ENCODE peak calls at places on chromosomes 11 and 22, in ten cellular contexts. One of them, this sample, is unnamed.

GRCh38 chr22:25120761-25121212 is 78.9 kb upstream of the CRYBB3 start:
- DNase-seq in RPMI7951: no peak
- DNase-seq in activated T-cell treated with anti-CD3 and anti-CD28 coated beads, Interleukin-2, amount 50 U/mL, for 72 hours: no peak
- DNase-seq in HTR-8/SVneo: no peak
- DNase-seq in CD8-positive, alpha-beta T cell: no peak
- DNase-seq in A549: peak; percentile 35
- DNase-seq in HEK293T: no peak
- DNase-seq in T-helper 2 cell: no peak
- DNase-seq in cardiac fibroblast: no peak
- DNase-seq in NCI-H1092: no peak
- DNase-seq in this sample: peak; percentile 48

GRCh38 chr11:10908215-10908990 is 50.5 kb upstream of the ZBED5 start:
- DNase-seq in NCI-H1092: no peak
- DNase-seq in RPMI7951: peak; percentile 95
- DNase-seq in HTR-8/SVneo: peak; percentile 48
- DNase-seq in CD8-positive, alpha-beta T cell: no peak
- DNase-seq in T-helper 2 cell: no peak
- DNase-seq in A549: peak; percentile 35
- DNase-seq in HEK293T: no peak
- DNase-seq in cardiac fibroblast: peak; percentile 88
- DNase-seq in activated T-cell treated with anti-CD3 and anti-CD28 coated beads, Interleukin-2, amount 50 U/mL, for 72 hours: no peak
- DNase-seq in this sample: no peak

GRCh38 chr22:35312198-35313059 is 12.7 kb downstream of the TOM1 start:
- DNase-seq in CD8-positive, alpha-beta T cell: no peak
- DNase-seq in HEK293T: no peak
- DNase-seq in HTR-8/SVneo: no peak
- DNase-seq in cardiac fibroblast: peak; percentile 18
- DNase-seq in A549: no peak
- DNase-seq in T-helper 2 cell: no peak
- DNase-seq in RPMI7951: peak; percentile 56
- DNase-seq in NCI-H1092: no peak
- DNase-seq in activated T-cell treated with anti-CD3 and anti-CD28 coated beads, Interleukin-2, amount 50 U/mL, for 72 hours: peak; percentile 50
- DNase-seq in this sample: no peak

GRCh38 chr11:134270250-134270714 is 5.9 kb upstream of the GLB1L3 start:
- DNase-seq in A549: no peak
- DNase-seq in RPMI7951: peak; percentile 20
- DNase-seq in HEK293T: peak; percentile 28
- DNase-seq in NCI-H1092: peak; percentile 11
- DNase-seq in activated T-cell treated with anti-CD3 and anti-CD28 coated beads, Interleukin-2, amount 50 U/mL, for 72 hours: no peak
- DNase-seq in T-helper 2 cell: no peak
- DNase-seq in CD8-positive, alpha-beta T cell: no peak
- DNase-seq in cardiac fibroblast: no peak
- DNase-seq in HTR-8/SVneo: no peak
- DNase-seq in this sample: peak; percentile 33

GRCh38 chr11:37505406-37505805 is 907.4 kb upstream of the RAG2 start:
- DNase-seq in HTR-8/SVneo: no peak
- DNase-seq in NCI-H1092: no peak
- DNase-seq in cardiac fibroblast: no peak
- DNase-seq in A549: no peak
- DNase-seq in RPMI7951: no peak
- DNase-seq in HEK293T: no peak
- DNase-seq in T-helper 2 cell: no peak
- DNase-seq in activated T-cell treated with anti-CD3 and anti-CD28 coated beads, Interleukin-2, amount 50 U/mL, for 72 hours: no peak
- DNase-seq in CD8-positive, alpha-beta T cell: no peak
- DNase-seq in this sample: no peak

GRCh38 chr22:44461614-44462013 is 36.4 kb downstream of the RTL6 start:
- DNase-seq in T-helper 2 cell: no peak
- DNase-seq in HTR-8/SVneo: no peak
- DNase-seq in CD8-positive, alpha-beta T cell: no peak
- DNase-seq in cardiac fibroblast: no peak
- DNase-seq in HEK293T: no peak
- DNase-seq in NCI-H1092: no peak
- DNase-seq in A549: no peak
- DNase-seq in activated T-cell treated with anti-CD3 and anti-CD28 coated beads, Interleukin-2, amount 50 U/mL, for 72 hours: no peak
- DNase-seq in RPMI7951: no peak
- DNase-seq in this sample: no peak

GRCh38 chr11:126481303-126481680 is 125.8 kb downstream of the ST3GAL4 start:
- DNase-seq in activated T-cell treated with anti-CD3 and anti-CD28 coated beads, Interleukin-2, amount 50 U/mL, for 72 hours: no peak
- DNase-seq in NCI-H1092: no peak
- DNase-seq in CD8-positive, alpha-beta T cell: no peak
- DNase-seq in HEK293T: no peak
- DNase-seq in T-helper 2 cell: no peak
- DNase-seq in A549: no peak
- DNase-seq in HTR-8/SVneo: no peak
- DNase-seq in RPMI7951: no peak
- DNase-seq in cardiac fibroblast: no peak
- DNase-seq in this sample: no peak

GRCh38 chr11:11230802-11231562 is 122.1 kb downstream of the CSNK2A3 start:
- DNase-seq in T-helper 2 cell: no peak
- DNase-seq in activated T-cell treated with anti-CD3 and anti-CD28 coated beads, Interleukin-2, amount 50 U/mL, for 72 hours: peak; percentile 38
- DNase-seq in NCI-H1092: no peak
- DNase-seq in HTR-8/SVneo: no peak
- DNase-seq in CD8-positive, alpha-beta T cell: no peak
- DNase-seq in cardiac fibroblast: no peak
- DNase-seq in A549: peak; percentile 18
- DNase-seq in HEK293T: peak; percentile 63
- DNase-seq in RPMI7951: no peak
- DNase-seq in this sample: peak; percentile 49

GRCh38 chr11:21893468-21893867 is 299.4 kb upstream of the ANO5 start:
- DNase-seq in A549: no peak
- DNase-seq in HEK293T: no peak
- DNase-seq in HTR-8/SVneo: no peak
- DNase-seq in cardiac fibroblast: no peak
- DNase-seq in NCI-H1092: no peak
- DNase-seq in RPMI7951: no peak
- DNase-seq in activated T-cell treated with anti-CD3 and anti-CD28 coated beads, Interleukin-2, amount 50 U/mL, for 72 hours: no peak
- DNase-seq in CD8-positive, alpha-beta T cell: no peak
- DNase-seq in T-helper 2 cell: no peak
- DNase-seq in this sample: no peak

GRCh38 chr11:113179181-113179701 is 135.1 kb upstream of the TTC12 start:
- DNase-seq in NCI-H1092: no peak
- DNase-seq in cardiac fibroblast: no peak
- DNase-seq in HEK293T: peak; percentile 15
- DNase-seq in RPMI7951: no peak
- DNase-seq in T-helper 2 cell: no peak
- DNase-seq in CD8-positive, alpha-beta T cell: no peak
- DNase-seq in A549: no peak
- DNase-seq in activated T-cell treated with anti-CD3 and anti-CD28 coated beads, Interleukin-2, amount 50 U/mL, for 72 hours: no peak
- DNase-seq in HTR-8/SVneo: no peak
- DNase-seq in this sample: no peak

GRCh38 chr11:21177379-21177778 is 508.0 kb downstream of the NELL1 start:
- DNase-seq in CD8-positive, alpha-beta T cell: no peak
- DNase-seq in NCI-H1092: no peak
- DNase-seq in A549: no peak
- DNase-seq in RPMI7951: no peak
- DNase-seq in HEK293T: no peak
- DNase-seq in cardiac fibroblast: no peak
- DNase-seq in activated T-cell treated with anti-CD3 and anti-CD28 coated beads, Interleukin-2, amount 50 U/mL, for 72 hours: no peak
- DNase-seq in HTR-8/SVneo: no peak
- DNase-seq in T-helper 2 cell: no peak
- DNase-seq in this sample: no peak

GRCh38 chr11:134509381-134510068 is 97.5 kb upstream of the B3GAT1 start:
- DNase-seq in T-helper 2 cell: no peak
- DNase-seq in NCI-H1092: no peak
- DNase-seq in CD8-positive, alpha-beta T cell: no peak
- DNase-seq in HEK293T: no peak
- DNase-seq in A549: no peak
- DNase-seq in RPMI7951: no peak
- DNase-seq in HTR-8/SVneo: no peak
- DNase-seq in activated T-cell treated with anti-CD3 and anti-CD28 coated beads, Interleukin-2, amount 50 U/mL, for 72 hours: no peak
- DNase-seq in cardiac fibroblast: no peak
- DNase-seq in this sample: no peak

GRCh38 chr11:60952742-60953170 is 780 bp upstream of the SLC15A3 start:
- DNase-seq in cardiac fibroblast: no peak
- DNase-seq in CD8-positive, alpha-beta T cell: no peak
- DNase-seq in T-helper 2 cell: no peak
- DNase-seq in activated T-cell treated with anti-CD3 and anti-CD28 coated beads, Interleukin-2, amount 50 U/mL, for 72 hours: no peak
- DNase-seq in NCI-H1092: no peak
- DNase-seq in HTR-8/SVneo: no peak
- DNase-seq in A549: no peak
- DNase-seq in RPMI7951: no peak
- DNase-seq in HEK293T: no peak
- DNase-seq in this sample: no peak

GRCh38 chr11:121634889-121635288 is 182.1 kb upstream of the SORL1-AS1 start:
- DNase-seq in HEK293T: no peak
- DNase-seq in activated T-cell treated with anti-CD3 and anti-CD28 coated beads, Interleukin-2, amount 50 U/mL, for 72 hours: no peak
- DNase-seq in cardiac fibroblast: peak; percentile 84
- DNase-seq in CD8-positive, alpha-beta T cell: no peak
- DNase-seq in A549: no peak
- DNase-seq in T-helper 2 cell: no peak
- DNase-seq in NCI-H1092: no peak
- DNase-seq in HTR-8/SVneo: peak; percentile 29
- DNase-seq in RPMI7951: peak; percentile 87
- DNase-seq in this sample: no peak

GRCh38 chr11:116657842-116658825 is 114.7 kb downstream of the BUD13 start:
- DNase-seq in CD8-positive, alpha-beta T cell: no peak
- DNase-seq in RPMI7951: peak; percentile 7
- DNase-seq in activated T-cell treated with anti-CD3 and anti-CD28 coated beads, Interleukin-2, amount 50 U/mL, for 72 hours: no peak
- DNase-seq in A549: peak; percentile 30
- DNase-seq in HTR-8/SVneo: no peak
- DNase-seq in HEK293T: no peak
- DNase-seq in cardiac fibroblast: no peak
- DNase-seq in T-helper 2 cell: no peak
- DNase-seq in NCI-H1092: no peak
- DNase-seq in this sample: no peak

GRCh38 chr22:39530692-39531331 is 1.7 kb downstream of the RPS19BP1 start:
- DNase-seq in HTR-8/SVneo: no peak
- DNase-seq in CD8-positive, alpha-beta T cell: no peak
- DNase-seq in NCI-H1092: no peak
- DNase-seq in T-helper 2 cell: no peak
- DNase-seq in activated T-cell treated with anti-CD3 and anti-CD28 coated beads, Interleukin-2, amount 50 U/mL, for 72 hours: no peak
- DNase-seq in A549: no peak
- DNase-seq in cardiac fibroblast: peak; percentile 67
- DNase-seq in HEK293T: peak; percentile 46
- DNase-seq in RPMI7951: peak; percentile 24
- DNase-seq in this sample: no peak

GRCh38 chr11:32005786-32006406 is 85.0 kb upstream of the RCN1 start:
- DNase-seq in RPMI7951: peak; percentile 85
- DNase-seq in NCI-H1092: no peak
- DNase-seq in CD8-positive, alpha-beta T cell: no peak
- DNase-seq in cardiac fibroblast: no peak
- DNase-seq in T-helper 2 cell: no peak
- DNase-seq in activated T-cell treated with anti-CD3 and anti-CD28 coated beads, Interleukin-2, amount 50 U/mL, for 72 hours: no peak
- DNase-seq in HTR-8/SVneo: peak; percentile 22
- DNase-seq in A549: no peak
- DNase-seq in HEK293T: no peak
- DNase-seq in this sample: no peak

GRCh38 chr11:117232911-117233409 is 489 bp downstream of the RNF214 start:
- DNase-seq in HEK293T: peak; percentile 48
- DNase-seq in cardiac fibroblast: no peak
- DNase-seq in NCI-H1092: no peak
- DNase-seq in RPMI7951: no peak
- DNase-seq in activated T-cell treated with anti-CD3 and anti-CD28 coated beads, Interleukin-2, amount 50 U/mL, for 72 hours: peak; percentile 28
- DNase-seq in T-helper 2 cell: no peak
- DNase-seq in CD8-positive, alpha-beta T cell: no peak
- DNase-seq in A549: no peak
- DNase-seq in HTR-8/SVneo: peak; percentile 17
- DNase-seq in this sample: peak; percentile 39

GRCh38 chr11:2898366-2899079 is 12.9 kb upstream of the CDKN1C start:
- DNase-seq in activated T-cell treated with anti-CD3 and anti-CD28 coated beads, Interleukin-2, amount 50 U/mL, for 72 hours: peak; percentile 77
- DNase-seq in HEK293T: no peak
- DNase-seq in HTR-8/SVneo: peak; percentile 81
- DNase-seq in CD8-positive, alpha-beta T cell: peak; percentile 54
- DNase-seq in A549: peak; percentile 68
- DNase-seq in NCI-H1092: no peak
- DNase-seq in T-helper 2 cell: peak; percentile 28
- DNase-seq in cardiac fibroblast: peak; percentile 94
- DNase-seq in RPMI7951: peak; percentile 91
- DNase-seq in this sample: no peak

GRCh38 chr11:1817511-1817910 is 17.3 kb upstream of the SYT8 start:
- DNase-seq in HTR-8/SVneo: no peak
- DNase-seq in CD8-positive, alpha-beta T cell: no peak
- DNase-seq in cardiac fibroblast: no peak
- DNase-seq in NCI-H1092: no peak
- DNase-seq in RPMI7951: peak; percentile 69
- DNase-seq in A549: no peak
- DNase-seq in HEK293T: no peak
- DNase-seq in activated T-cell treated with anti-CD3 and anti-CD28 coated beads, Interleukin-2, amount 50 U/mL, for 72 hours: no peak
- DNase-seq in T-helper 2 cell: no peak
- DNase-seq in this sample: no peak

GRCh38 chr11:38461751-38462150 is 1863.7 kb upstream of the RAG2 start:
- DNase-seq in A549: no peak
- DNase-seq in NCI-H1092: no peak
- DNase-seq in RPMI7951: no peak
- DNase-seq in T-helper 2 cell: no peak
- DNase-seq in activated T-cell treated with anti-CD3 and anti-CD28 coated beads, Interleukin-2, amount 50 U/mL, for 72 hours: no peak
- DNase-seq in HEK293T: no peak
- DNase-seq in CD8-positive, alpha-beta T cell: no peak
- DNase-seq in cardiac fibroblast: no peak
- DNase-seq in HTR-8/SVneo: no peak
- DNase-seq in this sample: no peak

GRCh38 chr22:20524004-20524481 is 16.6 kb downstream of the MED15 start:
- DNase-seq in cardiac fibroblast: no peak
- DNase-seq in T-helper 2 cell: no peak
- DNase-seq in A549: no peak
- DNase-seq in activated T-cell treated with anti-CD3 and anti-CD28 coated beads, Interleukin-2, amount 50 U/mL, for 72 hours: peak; percentile 43
- DNase-seq in HEK293T: peak; percentile 6
- DNase-seq in HTR-8/SVneo: no peak
- DNase-seq in NCI-H1092: peak; percentile 45
- DNase-seq in RPMI7951: peak; percentile 83
- DNase-seq in CD8-positive, alpha-beta T cell: no peak
- DNase-seq in this sample: no peak

GRCh38 chr11:72045849-72046248 is 34.5 kb downstream of the NUMA1 start:
- DNase-seq in HTR-8/SVneo: no peak
- DNase-seq in NCI-H1092: no peak
- DNase-seq in T-helper 2 cell: no peak
- DNase-seq in A549: no peak
- DNase-seq in CD8-positive, alpha-beta T cell: no peak
- DNase-seq in activated T-cell treated with anti-CD3 and anti-CD28 coated beads, Interleukin-2, amount 50 U/mL, for 72 hours: no peak
- DNase-seq in HEK293T: no peak
- DNase-seq in cardiac fibroblast: peak; percentile 65
- DNase-seq in RPMI7951: no peak
- DNase-seq in this sample: no peak

GRCh38 chr11:67492801-67493547 is 10.1 kb downstream of the AIP start:
- DNase-seq in NCI-H1092: no peak
- DNase-seq in RPMI7951: no peak
- DNase-seq in T-helper 2 cell: no peak
- DNase-seq in HEK293T: no peak
- DNase-seq in cardiac fibroblast: no peak
- DNase-seq in A549: no peak
- DNase-seq in activated T-cell treated with anti-CD3 and anti-CD28 coated beads, Interleukin-2, amount 50 U/mL, for 72 hours: no peak
- DNase-seq in CD8-positive, alpha-beta T cell: no peak
- DNase-seq in HTR-8/SVneo: no peak
- DNase-seq in this sample: no peak

GRCh38 chr22:26367402-26368245 is 61.4 kb upstream of the ASPHD2 start:
- DNase-seq in HTR-8/SVneo: no peak
- DNase-seq in cardiac fibroblast: peak; percentile 50
- DNase-seq in RPMI7951: peak; percentile 38
- DNase-seq in A549: peak; percentile 49
- DNase-seq in HEK293T: peak; percentile 69
- DNase-seq in CD8-positive, alpha-beta T cell: peak; percentile 34
- DNase-seq in T-helper 2 cell: peak; percentile 39
- DNase-seq in NCI-H1092: peak; percentile 3
- DNase-seq in activated T-cell treated with anti-CD3 and anti-CD28 coated beads, Interleukin-2, amount 50 U/mL, for 72 hours: peak; percentile 69
- DNase-seq in this sample: peak; percentile 43

GRCh38 chr11:12642040-12642439 is 32.2 kb upstream of the TEAD1 start:
- DNase-seq in NCI-H1092: no peak
- DNase-seq in cardiac fibroblast: peak; percentile 55
- DNase-seq in RPMI7951: no peak
- DNase-seq in A549: no peak
- DNase-seq in HEK293T: no peak
- DNase-seq in HTR-8/SVneo: no peak
- DNase-seq in CD8-positive, alpha-beta T cell: no peak
- DNase-seq in T-helper 2 cell: no peak
- DNase-seq in activated T-cell treated with anti-CD3 and anti-CD28 coated beads, Interleukin-2, amount 50 U/mL, for 72 hours: no peak
- DNase-seq in this sample: no peak

GRCh38 chr22:19803736-19804267 is 43.2 kb downstream of the TBX1 start:
- DNase-seq in T-helper 2 cell: no peak
- DNase-seq in NCI-H1092: no peak
- DNase-seq in RPMI7951: no peak
- DNase-seq in cardiac fibroblast: no peak
- DNase-seq in CD8-positive, alpha-beta T cell: no peak
- DNase-seq in HEK293T: no peak
- DNase-seq in A549: no peak
- DNase-seq in HTR-8/SVneo: no peak
- DNase-seq in activated T-cell treated with anti-CD3 and anti-CD28 coated beads, Interleukin-2, amount 50 U/mL, for 72 hours: no peak
- DNase-seq in this sample: no peak

GRCh38 chr11:134142536-134142935 is 73.7 kb downstream of the JAM3 start:
- DNase-seq in A549: no peak
- DNase-seq in activated T-cell treated with anti-CD3 and anti-CD28 coated beads, Interleukin-2, amount 50 U/mL, for 72 hours: no peak
- DNase-seq in RPMI7951: no peak
- DNase-seq in HTR-8/SVneo: no peak
- DNase-seq in HEK293T: no peak
- DNase-seq in cardiac fibroblast: peak; percentile 55
- DNase-seq in NCI-H1092: no peak
- DNase-seq in CD8-positive, alpha-beta T cell: no peak
- DNase-seq in T-helper 2 cell: no peak
- DNase-seq in this sample: no peak